ENCODE peak calls at places on chromosomes 2 and 18, in four cellular contexts. Z is T-helper 17 cell, M is small intestine, Q is EL. C is an unnamed sample.
A peak's percentile ranks its signal among the peaks of the same experiment; 100 is the strongest.

GRCh38 chr2:43192039-43192438 is 34.4 kb downstream of the ZFP36L2 start:
- DNase-seq in Z (no peak), M (no peak), Q (no peak), C (no peak)

GRCh38 chr18:63319383-63320040 is at the start of gene BCL2:
- DNase-seq in Z (peak; percentile 13), M (peak; percentile 38), Q (peak; percentile 45), C (peak; percentile 73)

GRCh38 chr2:83900859-83901258 is 558.2 kb downstream of the SUCLG1 start:
- DNase-seq in Z (no peak), M (no peak), Q (peak; percentile 52), C (no peak)

GRCh38 chr18:59696311-59697235 is 650 bp downstream of the CCBE1 start:
- DNase-seq in Z (no peak), M (no peak), Q (peak; percentile 69), C (no peak)

GRCh38 chr2:224754129-224754528 is 38.0 kb upstream of the CCDC195 start:
- DNase-seq in Z (no peak), M (no peak), Q (peak; percentile 43), C (no peak)

GRCh38 chr2:195595825-195596224 is 61.2 kb upstream of the SLC39A10 start:
- DNase-seq in Z (no peak), M (no peak), Q (no peak), C (no peak)

GRCh38 chr18:24189007-24189528 is 50.2 kb downstream of the CABYR start:
- DNase-seq in Z (no peak), M (no peak), Q (no peak), C (no peak)

GRCh38 chr2:105557021-105557420 is 158.2 kb upstream of the FHL2 start:
- DNase-seq in Z (no peak), M (no peak), Q (no peak), C (no peak)

GRCh38 chr2:119293254-119293653 is 69.6 kb downstream of the STEAP3 start:
- DNase-seq in Z (no peak), M (no peak), Q (peak; percentile 27), C (no peak)

GRCh38 chr2:84338069-84338468 is 121.0 kb downstream of the SUCLG1 start:
- DNase-seq in Z (no peak), M (no peak), Q (peak; percentile 75), C (no peak)

GRCh38 chr18:3604626-3605408 is 154.8 kb downstream of the TGIF1 start:
- DNase-seq in Z (no peak), M (peak; percentile 80), Q (peak; percentile 91), C (peak; percentile 33)

GRCh38 chr2:102661846-102662245 is 42.5 kb downstream of the SLC9A2 start:
- DNase-seq in Z (no peak), M (no peak), Q (no peak), C (no peak)

GRCh38 chr2:30686000-30686399 is 121.2 kb downstream of the CAPN13 start:
- DNase-seq in Z (no peak), M (peak; percentile 14), Q (no peak), C (no peak)

GRCh38 chr2:30224147-30224546 is 7.2 kb upstream of the LBH start:
- DNase-seq in Z (no peak), M (peak; percentile 56), Q (no peak), C (no peak)

GRCh38 chr2:27078267-27079194 is at the start of gene EMILIN1:
- DNase-seq in Z (no peak), M (no peak), Q (peak; percentile 96), C (no peak)

GRCh38 chr2:181140414-181140813 is 160.0 kb downstream of the UBE2E3 start:
- DNase-seq in Z (no peak), M (no peak), Q (no peak), C (no peak)

GRCh38 chr2:71043531-71044407 is 24.7 kb upstream of the NAGK start:
- DNase-seq in Z (no peak), M (no peak), Q (no peak), C (no peak)

GRCh38 chr18:43596106-43596712 is 318.9 kb upstream of the SYT4 start:
- DNase-seq in Z (no peak), M (peak; percentile 20), Q (peak; percentile 18), C (no peak)

GRCh38 chr18:41121116-41121826 is 833.8 kb upstream of the PIK3C3 start:
- DNase-seq in Z (no peak), M (no peak), Q (peak; percentile 0), C (no peak)

GRCh38 chr2:173359231-173359630 is 4.6 kb downstream of the CDCA7 start:
- DNase-seq in Z (no peak), M (peak; percentile 22), Q (peak; percentile 13), C (peak; percentile 12)

GRCh38 chr2:156191547-156191946 is 141.0 kb downstream of the NR4A2 start:
- DNase-seq in Z (no peak), M (no peak), Q (no peak), C (no peak)

GRCh38 chr2:96542357-96542977 is 5.9 kb downstream of the ARID5A start:
- DNase-seq in Z (no peak), M (no peak), Q (no peak), C (no peak)

GRCh38 chr2:26396734-26397298 is 4.9 kb upstream of the DRC1 start:
- DNase-seq in Z (no peak), M (no peak), Q (no peak), C (no peak)

GRCh38 chr2:11131166-11131920 is 23.9 kb upstream of the SLC66A3 start:
- DNase-seq in Z (no peak), M (no peak), Q (no peak), C (no peak)

GRCh38 chr2:44964704-44965343 is 23.3 kb downstream of the SIX3 start:
- DNase-seq in Z (no peak), M (no peak), Q (peak; percentile 23), C (no peak)

GRCh38 chr2:11720752-11721151 is 25.7 kb upstream of the LPIN1 start:
- DNase-seq in Z (no peak), M (no peak), Q (no peak), C (no peak)

GRCh38 chr18:13048061-13048605 is 57.0 kb downstream of the CEP192 start:
- DNase-seq in Z (no peak), M (no peak), Q (no peak), C (no peak)

GRCh38 chr2:172372436-172372835 is 55.0 kb upstream of the ITGA6 start:
- DNase-seq in Z (no peak), M (no peak), Q (no peak), C (no peak)

GRCh38 chr2:217835931-217836881 is 166.6 kb downstream of the TNS1 start:
- DNase-seq in Z (no peak), M (no peak), Q (peak; percentile 35), C (no peak)

GRCh38 chr2:96869824-96870630 is at the start of gene SEMA4C:
- DNase-seq in Z (peak; percentile 57), M (no peak), Q (peak; percentile 42), C (peak; percentile 30)

GRCh38 chr18:23716966-23717365 is 27.7 kb downstream of the LAMA3 start:
- DNase-seq in Z (no peak), M (no peak), Q (no peak), C (no peak)

GRCh38 chr2:17471979-17472378 is 46.3 kb downstream of the RAD51AP2 start:
- DNase-seq in Z (no peak), M (no peak), Q (no peak), C (no peak)

GRCh38 chr18:2536493-2536892 is 34.8 kb downstream of the METTL4 start:
- DNase-seq in Z (no peak), M (no peak), Q (peak; percentile 95), C (no peak)

GRCh38 chr18:49949991-49950395 is 136.7 kb upstream of the ACAA2 start:
- DNase-seq in Z (no peak), M (no peak), Q (no peak), C (no peak)

GRCh38 chr2:218180728-218181127 is 14.0 kb upstream of the CXCR1 start:
- DNase-seq in Z (no peak), M (peak; percentile 81), Q (no peak), C (no peak)

GRCh38 chr2:67498931-67499330 is 101.8 kb downstream of the ETAA1 start:
- DNase-seq in Z (no peak), M (no peak), Q (no peak), C (no peak)

C was measured in GDM1.